ENCODE peak calls at places on chromosomes 2 and 18, in four cellular contexts. X is neural progenitor cell, D is adrenal gland, A is B cell. P is an unnamed sample.

GRCh38 chr2:109171444-109172334 is 42.7 kb downstream of the SH3RF3 start:
- DNase-seq in D (no peak), X (no peak), A (no peak), P (no peak)

GRCh38 chr2:44330801-44331200 is 30.5 kb downstream of the PREPL start:
- DNase-seq in A (no peak), X (no peak), D (no peak), P (no peak)

GRCh38 chr2:222993920-222994650 is 57.9 kb upstream of the KCNE4 start:
- DNase-seq in X (no peak), D (peak), A (no peak), P (no peak)

GRCh38 chr2:187297806-187298205 is 150.2 kb downstream of the CALCRL start:
- DNase-seq in D (no peak), X (no peak), A (no peak), P (no peak)

GRCh38 chr2:206084468-206084869 is 1.5 kb downstream of the INO80D start:
- DNase-seq in X (peak), A (no peak), D (peak), P (peak)

GRCh38 chr2:101622210-101622609 is 75.3 kb upstream of the MAP4K4 start:
- DNase-seq in X (no peak), A (no peak), D (no peak), P (no peak)

GRCh38 chr2:182228741-182229140 is 198.1 kb downstream of the PDE1A start:
- DNase-seq in X (no peak), A (no peak), D (no peak), P (no peak)

GRCh38 chr2:85892216-85892944 is 3.6 kb upstream of the ST3GAL5 start:
- DNase-seq in D (no peak), X (no peak), A (no peak), P (no peak)

GRCh38 chr2:71190959-71191943 is 35.7 kb downstream of the PAIP2B start:
- DNase-seq in D (no peak), X (no peak), A (no peak), P (no peak)

GRCh38 chr2:219001100-219001576 is 7.9 kb upstream of the CRYBA2 start:
- DNase-seq in D (no peak), X (no peak), A (peak), P (no peak)

GRCh38 chr2:54708584-54709340 is 14.7 kb upstream of the EML6 start:
- DNase-seq in A (peak), D (peak), X (peak), P (no peak)

GRCh38 chr2:15768142-15769088 is 171.9 kb upstream of the MYCN start:
- DNase-seq in A (no peak), D (no peak), X (peak), P (peak)

GRCh38 chr2:37306024-37306423 is 18.6 kb downstream of the PRKD3 start:
- DNase-seq in D (no peak), X (no peak), A (no peak), P (no peak)

GRCh38 chr18:9876867-9877654 is 8.7 kb upstream of the TXNDC2 start:
- DNase-seq in A (no peak), D (peak), X (peak), P (no peak)

GRCh38 chr2:205852457-205852856 is 170.2 kb downstream of the NRP2 start:
- DNase-seq in X (no peak), D (peak), A (no peak), P (no peak)

GRCh38 chr2:241007880-241008710 is 9.7 kb downstream of the SNED1 start:
- DNase-seq in X (no peak), A (no peak), D (peak), P (no peak)

DNA sequence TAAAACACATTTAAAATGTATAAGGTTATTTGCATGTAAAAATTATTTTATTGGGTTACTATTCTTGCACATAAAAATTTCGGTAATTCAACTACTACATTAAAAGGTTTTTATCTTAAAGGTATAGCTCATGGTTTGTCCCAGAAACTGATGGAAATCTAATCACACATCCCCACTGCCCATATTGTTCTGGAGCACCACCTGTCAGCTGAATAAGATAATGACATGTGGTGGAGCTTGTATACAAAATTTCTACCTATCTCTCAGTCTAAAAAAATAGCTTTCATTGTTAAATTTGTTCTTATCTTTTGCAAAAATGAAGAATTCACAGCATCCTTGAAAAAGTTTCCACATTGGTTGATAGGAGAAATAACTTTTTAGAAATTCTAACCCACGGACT is 18.3 kb downstream of the ERBB4 start:
- DNase-seq in A (no peak), X (peak), D (no peak), P (no peak)
- TF ChIP-seq CTCF in A (no peak), X (peak), D (no peak), P (peak)

GRCh38 chr2:164478205-164478604 is 143.1 kb downstream of the GRB14 start:
- DNase-seq in X (no peak), D (no peak), A (no peak), P (no peak)

GRCh38 chr2:164474873-164475272 is 146.4 kb downstream of the GRB14 start:
- DNase-seq in A (no peak), D (no peak), X (no peak), P (no peak)

GRCh38 chr2:164479460-164479859 is 141.8 kb downstream of the GRB14 start:
- DNase-seq in D (no peak), A (no peak), X (peak), P (peak)
- TF ChIP-seq CTCF in D (peak), A (no peak), X (peak), P (peak)

GRCh38 chr2:7377861-7378569 is 460.8 kb downstream of the RNF144A start:
- DNase-seq in X (peak), A (no peak), D (peak), P (peak)
- TF ChIP-seq CTCF in X (peak), A (no peak), D (no peak), P (no peak)

GRCh38 chr2:50575232-50575631 is 456.7 kb downstream of the NRXN1 start:
- DNase-seq in D (no peak), A (no peak), X (peak), P (no peak)
- TF ChIP-seq CTCF in D (no peak), A (no peak), X (peak), P (no peak)

DNA sequence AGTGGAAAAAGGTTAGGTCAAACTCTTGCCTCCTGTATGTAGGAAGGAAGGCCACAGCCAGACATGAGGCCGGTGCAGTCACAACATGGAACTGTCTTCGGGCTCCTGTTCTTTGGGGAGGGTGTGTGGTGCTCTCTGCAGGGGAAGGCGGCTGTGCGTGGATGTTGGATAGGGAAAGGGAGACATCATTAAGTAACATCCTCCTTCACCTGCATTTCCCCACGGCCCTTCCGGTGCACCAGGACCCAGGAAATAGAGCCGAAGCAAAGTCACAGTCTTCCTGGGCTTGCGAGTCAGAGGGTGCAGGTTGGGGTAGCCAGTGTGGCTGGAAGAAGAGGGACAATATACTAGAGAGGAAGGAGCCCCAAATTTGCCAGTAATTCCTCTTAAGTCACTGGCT is 78.9 kb upstream of the SMAD7 start:
- DNase-seq in D (no peak), X (no peak), A (no peak), P (no peak)
- TF ChIP-seq CTCF in D (no peak), X (no peak), A (no peak), P (no peak)

GRCh38 chr2:191936882-191937405 is 90.1 kb upstream of the CAVIN2 start:
- DNase-seq in X (no peak), A (no peak), D (no peak), P (no peak)
- TF ChIP-seq CTCF in X (no peak), A (no peak), D (no peak), P (no peak)

DNA sequence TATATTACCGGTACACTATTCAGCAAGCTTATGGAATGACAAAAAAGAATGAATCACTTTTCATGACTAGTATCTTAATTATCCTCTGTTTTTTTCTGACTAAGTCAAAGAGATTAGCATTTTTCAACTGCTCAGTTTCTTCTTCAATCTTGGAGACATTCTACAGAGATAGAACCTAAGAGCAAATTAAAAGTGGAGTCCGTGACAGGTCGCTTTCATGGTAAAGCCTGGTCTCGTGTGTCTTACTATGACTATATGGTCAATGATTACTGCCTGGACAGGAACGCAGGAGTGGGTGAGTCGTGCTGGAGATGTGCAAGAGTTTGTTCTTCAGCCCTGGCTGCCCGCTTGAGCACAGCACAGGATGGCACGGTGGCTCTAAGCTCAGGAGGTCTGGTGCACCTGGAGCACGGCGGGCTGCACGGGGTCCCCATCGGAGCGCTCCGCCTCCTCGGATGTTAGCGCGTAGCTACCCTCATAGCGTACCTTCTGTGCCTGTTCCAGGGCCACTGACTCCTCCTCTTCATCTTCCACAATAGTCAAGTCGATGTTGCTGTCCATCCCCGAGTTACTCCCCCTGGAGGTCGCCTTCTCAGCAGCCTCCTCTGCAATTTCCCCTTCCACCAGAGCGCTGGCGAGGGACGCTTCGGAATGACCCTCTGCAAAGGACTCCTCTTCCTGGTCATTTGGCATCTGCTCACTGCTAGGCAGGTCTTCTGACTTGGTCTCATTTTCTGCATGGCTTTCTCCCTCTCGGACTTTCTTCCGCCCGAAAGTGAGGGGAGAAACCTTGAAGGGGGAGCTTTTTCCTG is 11.1 kb downstream of the CAVIN2 start:
- DNase-seq in X (no peak), A (no peak), D (no peak), P (no peak)
- TF ChIP-seq CTCF in X (no peak), A (no peak), D (no peak), P (no peak)

DNA sequence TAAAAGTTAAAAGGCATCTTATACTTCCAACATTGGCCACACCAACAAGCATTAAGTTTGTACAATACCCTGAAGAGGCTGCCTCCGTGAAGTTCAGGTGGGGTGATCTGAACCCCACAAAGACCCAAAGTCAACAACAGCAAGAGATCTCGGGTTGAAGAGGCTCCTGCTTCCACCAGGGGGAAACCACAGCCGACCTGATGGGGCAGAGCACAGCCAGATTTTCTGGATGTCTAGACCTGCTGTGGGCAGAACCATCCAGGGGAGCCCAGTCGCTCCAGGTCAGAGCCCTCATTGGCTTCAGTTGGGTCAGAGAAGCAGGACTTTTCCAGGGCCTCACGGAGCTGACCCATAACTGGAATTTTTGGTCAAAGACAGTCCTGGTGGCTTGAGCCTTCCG is 66.5 kb upstream of the ACKR3 start:
- DNase-seq in X (peak), D (no peak), A (no peak), P (no peak)
- TF ChIP-seq CTCF in X (peak), D (no peak), A (peak), P (no peak)